ENCODE peak calls at places on chromosomes 13 and 19, in seven cellular contexts. One of them, this sample, is unnamed.

GRCh38 chr13:97295279-97296182 is 73.4 kb downstream of the MBNL2 start:
- DNase-seq in activated CD4-positive, alpha-beta T cell treated with anti-CD3 and anti-CD28 coated beads for 48 hours: no peak
- DNase-seq in HepG2: no peak
- DNase-seq in lung microvascular endothelial cell: peak; percentile 83
- DNase-seq in HEK293T: no peak
- DNase-seq in NCI-H187: no peak
- DNase-seq in cardiac fibroblast: peak; percentile 72
- DNase-seq in this sample: peak; percentile 55

GRCh38 chr13:24557121-24557520 is 44.5 kb upstream of the PARP4 start:
- DNase-seq in cardiac fibroblast: no peak
- DNase-seq in activated CD4-positive, alpha-beta T cell treated with anti-CD3 and anti-CD28 coated beads for 48 hours: no peak
- DNase-seq in NCI-H187: no peak
- DNase-seq in HEK293T: no peak
- DNase-seq in HepG2: no peak
- DNase-seq in lung microvascular endothelial cell: no peak
- DNase-seq in this sample: peak; percentile 29

GRCh38 chr19:38457690-38458405 is 24.4 kb downstream of the RYR1 start:
- DNase-seq in lung microvascular endothelial cell: no peak
- DNase-seq in NCI-H187: no peak
- DNase-seq in HepG2: no peak
- DNase-seq in cardiac fibroblast: no peak
- DNase-seq in HEK293T: no peak
- DNase-seq in activated CD4-positive, alpha-beta T cell treated with anti-CD3 and anti-CD28 coated beads for 48 hours: no peak
- DNase-seq in this sample: no peak

GRCh38 chr13:95704510-95704909 is 27.6 kb downstream of the DNAJC3 start:
- DNase-seq in activated CD4-positive, alpha-beta T cell treated with anti-CD3 and anti-CD28 coated beads for 48 hours: no peak
- DNase-seq in HepG2: no peak
- DNase-seq in cardiac fibroblast: no peak
- DNase-seq in NCI-H187: no peak
- DNase-seq in HEK293T: peak; percentile 32
- DNase-seq in lung microvascular endothelial cell: no peak
- DNase-seq in this sample: no peak

GRCh38 chr19:28466107-28467045 is 746.6 kb downstream of the UQCRFS1 start:
- DNase-seq in HEK293T: peak; percentile 20
- DNase-seq in activated CD4-positive, alpha-beta T cell treated with anti-CD3 and anti-CD28 coated beads for 48 hours: peak; percentile 80
- DNase-seq in lung microvascular endothelial cell: peak; percentile 49
- DNase-seq in NCI-H187: peak; percentile 31
- DNase-seq in cardiac fibroblast: peak; percentile 60
- DNase-seq in HepG2: peak; percentile 3
- DNase-seq in this sample: peak; percentile 67

GRCh38 chr19:18762125-18763023 is 28.7 kb downstream of the COMP start:
- DNase-seq in HepG2: peak; percentile 63
- DNase-seq in cardiac fibroblast: peak; percentile 77
- DNase-seq in NCI-H187: peak; percentile 5
- DNase-seq in lung microvascular endothelial cell: peak; percentile 32
- DNase-seq in HEK293T: no peak
- DNase-seq in activated CD4-positive, alpha-beta T cell treated with anti-CD3 and anti-CD28 coated beads for 48 hours: no peak
- DNase-seq in this sample: peak; percentile 31

GRCh38 chr13:105925496-105925895 is 610.0 kb downstream of the EFNB2 start:
- DNase-seq in activated CD4-positive, alpha-beta T cell treated with anti-CD3 and anti-CD28 coated beads for 48 hours: no peak
- DNase-seq in NCI-H187: no peak
- DNase-seq in cardiac fibroblast: peak; percentile 58
- DNase-seq in HepG2: no peak
- DNase-seq in lung microvascular endothelial cell: peak; percentile 27
- DNase-seq in HEK293T: no peak
- DNase-seq in this sample: peak; percentile 81

GRCh38 chr19:8615813-8616596 is 5.5 kb upstream of the ADAMTS10 start:
- DNase-seq in activated CD4-positive, alpha-beta T cell treated with anti-CD3 and anti-CD28 coated beads for 48 hours: peak; percentile 77
- DNase-seq in cardiac fibroblast: peak; percentile 65
- DNase-seq in lung microvascular endothelial cell: peak; percentile 71
- DNase-seq in HEK293T: peak; percentile 70
- DNase-seq in NCI-H187: no peak
- DNase-seq in HepG2: peak; percentile 62
- DNase-seq in this sample: peak; percentile 60

GRCh38 chr13:78759704-78760103 is 100.7 kb upstream of the OBI1 start:
- DNase-seq in HepG2: peak; percentile 5
- DNase-seq in activated CD4-positive, alpha-beta T cell treated with anti-CD3 and anti-CD28 coated beads for 48 hours: no peak
- DNase-seq in lung microvascular endothelial cell: no peak
- DNase-seq in NCI-H187: no peak
- DNase-seq in HEK293T: no peak
- DNase-seq in cardiac fibroblast: no peak
- DNase-seq in this sample: no peak

GRCh38 chr19:14536926-14537692 is 7.7 kb downstream of the TECR start:
- DNase-seq in cardiac fibroblast: peak; percentile 90
- DNase-seq in HEK293T: peak; percentile 84
- DNase-seq in lung microvascular endothelial cell: peak; percentile 93
- DNase-seq in NCI-H187: no peak
- DNase-seq in activated CD4-positive, alpha-beta T cell treated with anti-CD3 and anti-CD28 coated beads for 48 hours: peak; percentile 73
- DNase-seq in HepG2: no peak
- DNase-seq in this sample: peak; percentile 82

GRCh38 chr19:15577184-15577771 is 37.7 kb upstream of the CYP4F8 start:
- DNase-seq in NCI-H187: no peak
- DNase-seq in lung microvascular endothelial cell: no peak
- DNase-seq in cardiac fibroblast: no peak
- DNase-seq in HepG2: no peak
- DNase-seq in activated CD4-positive, alpha-beta T cell treated with anti-CD3 and anti-CD28 coated beads for 48 hours: no peak
- DNase-seq in HEK293T: no peak
- DNase-seq in this sample: no peak

GRCh38 chr19:19816679-19817078 is 4.9 kb downstream of the ZNF506 start:
- DNase-seq in cardiac fibroblast: no peak
- DNase-seq in lung microvascular endothelial cell: no peak
- DNase-seq in HEK293T: no peak
- DNase-seq in HepG2: no peak
- DNase-seq in NCI-H187: no peak
- DNase-seq in activated CD4-positive, alpha-beta T cell treated with anti-CD3 and anti-CD28 coated beads for 48 hours: no peak
- DNase-seq in this sample: no peak

GRCh38 chr19:43446746-43447489 is 18.5 kb downstream of the LYPD3 start:
- DNase-seq in activated CD4-positive, alpha-beta T cell treated with anti-CD3 and anti-CD28 coated beads for 48 hours: peak; percentile 83
- DNase-seq in lung microvascular endothelial cell: peak; percentile 75
- DNase-seq in HepG2: peak; percentile 65
- DNase-seq in HEK293T: peak; percentile 80
- DNase-seq in cardiac fibroblast: peak; percentile 83
- DNase-seq in NCI-H187: peak; percentile 1
- DNase-seq in this sample: peak; percentile 81

GRCh38 chr13:45333973-45334922 is 6.7 kb downstream of the TPT1 start:
- DNase-seq in lung microvascular endothelial cell: peak; percentile 80
- DNase-seq in HepG2: no peak
- DNase-seq in activated CD4-positive, alpha-beta T cell treated with anti-CD3 and anti-CD28 coated beads for 48 hours: peak; percentile 42
- DNase-seq in HEK293T: no peak
- DNase-seq in NCI-H187: no peak
- DNase-seq in cardiac fibroblast: peak; percentile 49
- DNase-seq in this sample: no peak

GRCh38 chr19:1131718-1132552 is 28.1 kb downstream of the GPX4 start:
- DNase-seq in NCI-H187: no peak
- DNase-seq in HEK293T: no peak
- DNase-seq in cardiac fibroblast: peak; percentile 95
- DNase-seq in activated CD4-positive, alpha-beta T cell treated with anti-CD3 and anti-CD28 coated beads for 48 hours: peak; percentile 94
- DNase-seq in HepG2: no peak
- DNase-seq in lung microvascular endothelial cell: peak; percentile 95
- DNase-seq in this sample: peak; percentile 94

GRCh38 chr13:112942689-112943308 is 26.2 kb upstream of the MCF2L start:
- DNase-seq in NCI-H187: peak; percentile 99
- DNase-seq in cardiac fibroblast: peak; percentile 94
- DNase-seq in HepG2: peak; percentile 94
- DNase-seq in activated CD4-positive, alpha-beta T cell treated with anti-CD3 and anti-CD28 coated beads for 48 hours: peak; percentile 99
- DNase-seq in HEK293T: peak; percentile 74
- DNase-seq in lung microvascular endothelial cell: peak; percentile 94
- DNase-seq in this sample: peak; percentile 95

GRCh38 chr19:2540251-2540645 is 64.3 kb downstream of the GADD45B start:
- DNase-seq in HEK293T: no peak
- DNase-seq in activated CD4-positive, alpha-beta T cell treated with anti-CD3 and anti-CD28 coated beads for 48 hours: no peak
- DNase-seq in NCI-H187: no peak
- DNase-seq in cardiac fibroblast: no peak
- DNase-seq in HepG2: no peak
- DNase-seq in lung microvascular endothelial cell: no peak
- DNase-seq in this sample: no peak

GRCh38 chr19:18397242-18398202 is at the start of gene LRRC25:
- DNase-seq in activated CD4-positive, alpha-beta T cell treated with anti-CD3 and anti-CD28 coated beads for 48 hours: no peak
- DNase-seq in HepG2: no peak
- DNase-seq in NCI-H187: no peak
- DNase-seq in cardiac fibroblast: no peak
- DNase-seq in lung microvascular endothelial cell: no peak
- DNase-seq in HEK293T: no peak
- DNase-seq in this sample: no peak

GRCh38 chr19:4692275-4693077 is 22.3 kb upstream of the MYDGF start:
- DNase-seq in cardiac fibroblast: no peak
- DNase-seq in HEK293T: no peak
- DNase-seq in lung microvascular endothelial cell: no peak
- DNase-seq in NCI-H187: no peak
- DNase-seq in HepG2: no peak
- DNase-seq in activated CD4-positive, alpha-beta T cell treated with anti-CD3 and anti-CD28 coated beads for 48 hours: no peak
- DNase-seq in this sample: no peak

GRCh38 chr19:10269333-10270179 is 1.4 kb upstream of the ICAM1 start:
- DNase-seq in NCI-H187: no peak
- DNase-seq in HepG2: peak; percentile 51
- DNase-seq in cardiac fibroblast: peak; percentile 85
- DNase-seq in HEK293T: peak; percentile 86
- DNase-seq in activated CD4-positive, alpha-beta T cell treated with anti-CD3 and anti-CD28 coated beads for 48 hours: peak; percentile 94
- DNase-seq in lung microvascular endothelial cell: peak; percentile 97
- DNase-seq in this sample: peak; percentile 88

GRCh38 chr13:26460652-26461051 is 96.8 kb upstream of the WASF3 start:
- DNase-seq in HEK293T: no peak
- DNase-seq in lung microvascular endothelial cell: no peak
- DNase-seq in NCI-H187: no peak
- DNase-seq in activated CD4-positive, alpha-beta T cell treated with anti-CD3 and anti-CD28 coated beads for 48 hours: no peak
- DNase-seq in HepG2: no peak
- DNase-seq in cardiac fibroblast: peak; percentile 34
- DNase-seq in this sample: peak; percentile 34

GRCh38 chr13:78193853-78194252 is 275.2 kb upstream of the EDNRB start:
- DNase-seq in HEK293T: no peak
- DNase-seq in cardiac fibroblast: no peak
- DNase-seq in activated CD4-positive, alpha-beta T cell treated with anti-CD3 and anti-CD28 coated beads for 48 hours: no peak
- DNase-seq in lung microvascular endothelial cell: no peak
- DNase-seq in HepG2: no peak
- DNase-seq in NCI-H187: no peak
- DNase-seq in this sample: no peak

GRCh38 chr13:79457948-79458347 is 23.0 kb upstream of the NDFIP2 start:
- DNase-seq in NCI-H187: no peak
- DNase-seq in lung microvascular endothelial cell: peak; percentile 96
- DNase-seq in HepG2: no peak
- DNase-seq in cardiac fibroblast: peak; percentile 70
- DNase-seq in HEK293T: peak; percentile 45
- DNase-seq in activated CD4-positive, alpha-beta T cell treated with anti-CD3 and anti-CD28 coated beads for 48 hours: peak; percentile 23
- DNase-seq in this sample: peak; percentile 71

GRCh38 chr19:27767234-27767633 is 1445.7 kb downstream of the UQCRFS1 start:
- DNase-seq in NCI-H187: no peak
- DNase-seq in lung microvascular endothelial cell: no peak
- DNase-seq in HEK293T: no peak
- DNase-seq in activated CD4-positive, alpha-beta T cell treated with anti-CD3 and anti-CD28 coated beads for 48 hours: no peak
- DNase-seq in cardiac fibroblast: no peak
- DNase-seq in HepG2: no peak
- DNase-seq in this sample: no peak

GRCh38 chr19:54364775-54365257 is at the start of gene LAIR1:
- DNase-seq in lung microvascular endothelial cell: no peak
- DNase-seq in cardiac fibroblast: no peak
- DNase-seq in NCI-H187: no peak
- DNase-seq in HepG2: no peak
- DNase-seq in activated CD4-positive, alpha-beta T cell treated with anti-CD3 and anti-CD28 coated beads for 48 hours: peak; percentile 68
- DNase-seq in HEK293T: no peak
- DNase-seq in this sample: peak; percentile 22

GRCh38 chr13:77002590-77003190 is 10.8 kb downstream of the CLN5 start:
- DNase-seq in NCI-H187: no peak
- DNase-seq in HEK293T: peak; percentile 68
- DNase-seq in activated CD4-positive, alpha-beta T cell treated with anti-CD3 and anti-CD28 coated beads for 48 hours: no peak
- DNase-seq in HepG2: peak; percentile 23
- DNase-seq in lung microvascular endothelial cell: peak; percentile 57
- DNase-seq in cardiac fibroblast: peak; percentile 65
- DNase-seq in this sample: peak; percentile 28

GRCh38 chr19:32615569-32615968 is 34.6 kb downstream of the PDCD5 start:
- DNase-seq in cardiac fibroblast: no peak
- DNase-seq in NCI-H187: no peak
- DNase-seq in activated CD4-positive, alpha-beta T cell treated with anti-CD3 and anti-CD28 coated beads for 48 hours: no peak
- DNase-seq in HepG2: no peak
- DNase-seq in lung microvascular endothelial cell: no peak
- DNase-seq in HEK293T: no peak
- DNase-seq in this sample: no peak

GRCh38 chr19:13887529-13887928 is 10.6 kb downstream of the NANOS3 start:
- DNase-seq in HEK293T: no peak
- DNase-seq in activated CD4-positive, alpha-beta T cell treated with anti-CD3 and anti-CD28 coated beads for 48 hours: no peak
- DNase-seq in NCI-H187: no peak
- DNase-seq in HepG2: no peak
- DNase-seq in cardiac fibroblast: peak; percentile 12
- DNase-seq in lung microvascular endothelial cell: no peak
- DNase-seq in this sample: peak; percentile 36

GRCh38 chr19:39167461-39168257 is 29.1 kb upstream of the NCCRP1 start:
- DNase-seq in HEK293T: no peak
- DNase-seq in activated CD4-positive, alpha-beta T cell treated with anti-CD3 and anti-CD28 coated beads for 48 hours: no peak
- DNase-seq in NCI-H187: no peak
- DNase-seq in HepG2: no peak
- DNase-seq in lung microvascular endothelial cell: no peak
- DNase-seq in cardiac fibroblast: no peak
- DNase-seq in this sample: no peak

GRCh38 chr19:42596391-42597071 is 1.8 kb upstream of the CEACAM8 start:
- DNase-seq in lung microvascular endothelial cell: peak; percentile 19
- DNase-seq in activated CD4-positive, alpha-beta T cell treated with anti-CD3 and anti-CD28 coated beads for 48 hours: peak; percentile 39
- DNase-seq in HEK293T: peak; percentile 65
- DNase-seq in HepG2: no peak
- DNase-seq in cardiac fibroblast: peak; percentile 20
- DNase-seq in NCI-H187: no peak
- DNase-seq in this sample: peak; percentile 32

GRCh38 chr13:20713014-20713376 is 9.5 kb downstream of the IL17D start:
- DNase-seq in activated CD4-positive, alpha-beta T cell treated with anti-CD3 and anti-CD28 coated beads for 48 hours: no peak
- DNase-seq in HEK293T: no peak
- DNase-seq in NCI-H187: no peak
- DNase-seq in HepG2: no peak
- DNase-seq in lung microvascular endothelial cell: peak; percentile 13
- DNase-seq in cardiac fibroblast: no peak
- DNase-seq in this sample: no peak

GRCh38 chr19:39236527-39236926 is 8.3 kb downstream of the IFNL3 start:
- DNase-seq in cardiac fibroblast: no peak
- DNase-seq in HEK293T: no peak
- DNase-seq in activated CD4-positive, alpha-beta T cell treated with anti-CD3 and anti-CD28 coated beads for 48 hours: peak; percentile 11
- DNase-seq in HepG2: no peak
- DNase-seq in NCI-H187: no peak
- DNase-seq in lung microvascular endothelial cell: no peak
- DNase-seq in this sample: no peak

GRCh38 chr13:95246292-95247082 is 54.8 kb downstream of the ABCC4 start:
- DNase-seq in lung microvascular endothelial cell: peak; percentile 63
- DNase-seq in HepG2: no peak
- DNase-seq in cardiac fibroblast: no peak
- DNase-seq in activated CD4-positive, alpha-beta T cell treated with anti-CD3 and anti-CD28 coated beads for 48 hours: no peak
- DNase-seq in HEK293T: no peak
- DNase-seq in NCI-H187: peak; percentile 39
- DNase-seq in this sample: no peak

GRCh38 chr13:59477011-59477410 is 686.7 kb downstream of the DIAPH3 start:
- DNase-seq in activated CD4-positive, alpha-beta T cell treated with anti-CD3 and anti-CD28 coated beads for 48 hours: peak; percentile 3
- DNase-seq in HEK293T: peak; percentile 23
- DNase-seq in cardiac fibroblast: no peak
- DNase-seq in NCI-H187: no peak
- DNase-seq in HepG2: peak; percentile 2
- DNase-seq in lung microvascular endothelial cell: peak; percentile 39
- DNase-seq in this sample: no peak

GRCh38 chr13:91400094-91400462 is 1.7 kb downstream of the GPC5 start:
- DNase-seq in NCI-H187: no peak
- DNase-seq in activated CD4-positive, alpha-beta T cell treated with anti-CD3 and anti-CD28 coated beads for 48 hours: no peak
- DNase-seq in HepG2: no peak
- DNase-seq in lung microvascular endothelial cell: no peak
- DNase-seq in cardiac fibroblast: no peak
- DNase-seq in HEK293T: no peak
- DNase-seq in this sample: no peak

GRCh38 chr13:21326155-21327030 is 132.7 kb downstream of the ZDHHC20 start:
- DNase-seq in lung microvascular endothelial cell: no peak
- DNase-seq in HepG2: no peak
- DNase-seq in HEK293T: no peak
- DNase-seq in NCI-H187: no peak
- DNase-seq in cardiac fibroblast: peak; percentile 48
- DNase-seq in activated CD4-positive, alpha-beta T cell treated with anti-CD3 and anti-CD28 coated beads for 48 hours: no peak
- DNase-seq in this sample: peak; percentile 50

GRCh38 chr13:99757756-99758464 is 213.7 kb downstream of the ZIC5 start:
- DNase-seq in lung microvascular endothelial cell: no peak
- DNase-seq in HEK293T: no peak
- DNase-seq in HepG2: no peak
- DNase-seq in cardiac fibroblast: no peak
- DNase-seq in activated CD4-positive, alpha-beta T cell treated with anti-CD3 and anti-CD28 coated beads for 48 hours: no peak
- DNase-seq in NCI-H187: no peak
- DNase-seq in this sample: no peak

This sample was measured in cardiac muscle cell.